ENCODE peak calls at places on chromosomes 3 and 15, in four cellular contexts. One of them, this sample, is unnamed. For H3K36me3, the result is how much of the 10 kb centered on the place peaks cover.

GRCh38 chr3:53744351-53744750 is 101.9 kb downstream of the CHDH start:
- DNase-seq in ovary: no peak
- DNase-seq in CD8-positive, alpha-beta memory T cell: no peak
- DNase-seq in tibial artery: no peak
- DNase-seq in this sample: peak

GRCh38 chr15:38069506-38069905 is 135.1 kb downstream of the TMCO5A start:
- DNase-seq in ovary: no peak
- DNase-seq in tibial artery: peak
- DNase-seq in CD8-positive, alpha-beta memory T cell: no peak
- DNase-seq in this sample: peak

GRCh38 chr3:38647217-38647970 is 2.1 kb downstream of the SCN5A start:
- DNase-seq in tibial artery: no peak
- DNase-seq in CD8-positive, alpha-beta memory T cell: no peak
- DNase-seq in ovary: no peak
- DNase-seq in this sample: no peak

GRCh38 chr3:56785499-56785898 is 16.2 kb downstream of the ARHGEF3 start:
- DNase-seq in ovary: no peak
- DNase-seq in CD8-positive, alpha-beta memory T cell: no peak
- DNase-seq in tibial artery: no peak
- DNase-seq in this sample: no peak

GRCh38 chr15:64246364-64247189 is 83.8 kb upstream of the PPIB start:
- DNase-seq in tibial artery: no peak
- DNase-seq in CD8-positive, alpha-beta memory T cell: no peak
- DNase-seq in ovary: no peak
- DNase-seq in this sample: peak

GRCh38 chr15:61644550-61644949 is 415.4 kb upstream of the RORA start:
- DNase-seq in ovary: no peak
- DNase-seq in tibial artery: no peak
- DNase-seq in CD8-positive, alpha-beta memory T cell: no peak
- DNase-seq in this sample: no peak

GRCh38 chr3:3065876-3066275 is 44.3 kb downstream of the IL5RA start:
- DNase-seq in tibial artery: no peak
- DNase-seq in ovary: no peak
- DNase-seq in CD8-positive, alpha-beta memory T cell: no peak
- DNase-seq in this sample: no peak

GRCh38 chr15:74179983-74180688 is 6.6 kb downstream of the ISLR start:
- DNase-seq in CD8-positive, alpha-beta memory T cell: no peak
- DNase-seq in ovary: no peak
- DNase-seq in tibial artery: peak
- DNase-seq in this sample: no peak

GRCh38 chr15:48928877-48929538 is 34.7 kb downstream of the SHC4 start:
- DNase-seq in ovary: no peak
- DNase-seq in tibial artery: no peak
- DNase-seq in CD8-positive, alpha-beta memory T cell: no peak
- DNase-seq in this sample: no peak

GRCh38 chr3:125045965-125046364 is 9.8 kb downstream of the HEG1 start:
- DNase-seq in tibial artery: no peak
- DNase-seq in ovary: no peak
- DNase-seq in CD8-positive, alpha-beta memory T cell: no peak
- DNase-seq in this sample: no peak

DNA sequence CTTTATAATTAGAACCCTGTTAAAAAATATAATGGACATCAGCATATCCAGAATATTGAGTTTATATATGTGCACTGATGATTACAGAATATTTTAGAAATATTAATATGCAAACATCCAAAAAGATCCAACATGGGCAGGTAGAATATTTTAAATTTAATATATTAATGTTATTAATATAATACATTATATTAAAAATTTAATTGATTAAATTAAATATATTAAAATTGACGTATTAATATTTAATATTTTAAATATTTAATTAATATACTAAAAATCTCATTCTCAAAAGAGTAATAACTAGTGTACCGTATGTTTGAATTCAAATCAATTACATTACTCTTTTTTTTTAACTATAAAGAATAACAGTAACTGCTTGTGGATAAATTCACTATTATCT is 73.8 kb upstream of the FURIN start:
- DNase-seq in ovary: no peak
- DNase-seq in tibial artery: no peak
- DNase-seq in CD8-positive, alpha-beta memory T cell: no peak
- DNase-seq in this sample: no peak
- H3K36me3 ChIP-seq in ovary: under half
- H3K36me3 ChIP-seq in tibial artery: under half
- H3K36me3 ChIP-seq in CD8-positive, alpha-beta memory T cell: under half
- H3K36me3 ChIP-seq in this sample: under half

GRCh38 chr3:183991403-183991802 is 26.3 kb downstream of the ABCC5 start:
- DNase-seq in tibial artery: no peak
- DNase-seq in CD8-positive, alpha-beta memory T cell: no peak
- DNase-seq in ovary: no peak
- DNase-seq in this sample: no peak
- H3K36me3 ChIP-seq in tibial artery: under half
- H3K36me3 ChIP-seq in CD8-positive, alpha-beta memory T cell: under half
- H3K36me3 ChIP-seq in ovary: under half
- H3K36me3 ChIP-seq in this sample: under half

GRCh38 chr15:34927726-34928125 is 41.8 kb downstream of the AQR start:
- DNase-seq in ovary: no peak
- DNase-seq in tibial artery: no peak
- DNase-seq in CD8-positive, alpha-beta memory T cell: no peak
- DNase-seq in this sample: no peak
- H3K36me3 ChIP-seq in ovary: under half
- H3K36me3 ChIP-seq in tibial artery: half or more
- H3K36me3 ChIP-seq in CD8-positive, alpha-beta memory T cell: under half
- H3K36me3 ChIP-seq in this sample: under half

GRCh38 chr3:9066141-9066540 is 102.9 kb upstream of the RAD18 start:
- DNase-seq in ovary: no peak
- DNase-seq in CD8-positive, alpha-beta memory T cell: no peak
- DNase-seq in tibial artery: no peak
- DNase-seq in this sample: no peak
- H3K36me3 ChIP-seq in ovary: under half
- H3K36me3 ChIP-seq in CD8-positive, alpha-beta memory T cell: under half
- H3K36me3 ChIP-seq in tibial artery: under half
- H3K36me3 ChIP-seq in this sample: under half

GRCh38 chr3:172752651-172753050 is 2.1 kb downstream of the ECT2 start:
- DNase-seq in tibial artery: no peak
- DNase-seq in ovary: no peak
- DNase-seq in CD8-positive, alpha-beta memory T cell: no peak
- DNase-seq in this sample: no peak
- H3K36me3 ChIP-seq in tibial artery: under half
- H3K36me3 ChIP-seq in ovary: under half
- H3K36me3 ChIP-seq in CD8-positive, alpha-beta memory T cell: under half
- H3K36me3 ChIP-seq in this sample: under half

GRCh38 chr3:73056365-73057150 is 4.9 kb upstream of the EBLN2 start:
- DNase-seq in ovary: no peak
- DNase-seq in tibial artery: no peak
- DNase-seq in CD8-positive, alpha-beta memory T cell: no peak
- DNase-seq in this sample: peak
- H3K36me3 ChIP-seq in ovary: under half
- H3K36me3 ChIP-seq in tibial artery: under half
- H3K36me3 ChIP-seq in CD8-positive, alpha-beta memory T cell: under half
- H3K36me3 ChIP-seq in this sample: under half

DNA sequence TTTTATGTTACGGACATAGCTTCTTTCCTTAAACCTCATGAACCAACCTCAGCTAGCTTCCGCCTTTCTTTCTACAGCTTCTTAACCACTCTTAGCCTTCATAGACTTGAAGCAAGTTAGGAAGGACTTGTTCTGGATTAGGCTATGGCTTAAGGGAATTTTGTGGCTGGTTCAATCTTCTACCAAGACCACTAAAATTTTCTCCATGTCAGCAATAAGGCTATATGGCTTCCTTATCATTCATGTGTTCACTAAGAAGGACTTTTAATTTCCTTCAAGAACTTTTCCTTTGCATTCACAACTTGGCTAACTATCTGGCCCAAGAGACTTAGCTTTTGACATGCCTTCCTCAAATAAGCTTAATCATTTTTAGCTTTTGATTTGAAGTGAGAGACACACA is 24.5 kb downstream of the CCPG1 start:
- DNase-seq in ovary: no peak
- DNase-seq in CD8-positive, alpha-beta memory T cell: no peak
- DNase-seq in tibial artery: no peak
- DNase-seq in this sample: no peak
- H3K36me3 ChIP-seq in ovary: under half
- H3K36me3 ChIP-seq in CD8-positive, alpha-beta memory T cell: under half
- H3K36me3 ChIP-seq in tibial artery: under half
- H3K36me3 ChIP-seq in this sample: under half

DNA sequence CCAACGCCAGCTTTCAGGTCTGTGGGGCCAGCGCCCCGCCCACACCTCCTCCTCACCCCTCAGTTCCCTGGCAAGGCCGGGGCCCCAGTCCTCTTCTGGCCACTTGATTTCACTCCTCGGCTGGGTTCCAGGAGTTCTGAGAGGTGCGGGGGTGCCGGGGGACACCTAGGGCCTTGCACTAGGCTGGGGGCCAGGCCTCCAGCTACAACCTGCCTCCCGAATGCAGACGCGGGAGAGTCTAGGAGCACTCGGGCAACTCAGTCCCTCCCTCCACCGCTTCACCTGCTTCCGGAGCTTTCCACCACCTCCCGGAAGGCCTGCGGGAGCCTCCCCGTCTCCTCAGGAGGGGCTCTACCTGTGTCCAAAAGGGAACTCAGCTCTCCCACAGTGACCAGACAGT is 35.6 kb downstream of the TNK2 start:
- DNase-seq in CD8-positive, alpha-beta memory T cell: no peak
- DNase-seq in tibial artery: no peak
- DNase-seq in ovary: no peak
- DNase-seq in this sample: no peak
- H3K36me3 ChIP-seq in CD8-positive, alpha-beta memory T cell: under half
- H3K36me3 ChIP-seq in tibial artery: under half
- H3K36me3 ChIP-seq in ovary: under half
- H3K36me3 ChIP-seq in this sample: under half

GRCh38 chr3:50645378-50645777 is 28.4 kb downstream of the MAPKAPK3 start:
- DNase-seq in tibial artery: no peak
- DNase-seq in ovary: no peak
- DNase-seq in CD8-positive, alpha-beta memory T cell: no peak
- DNase-seq in this sample: no peak

GRCh38 chr3:50639055-50639494 is 22.1 kb downstream of the MAPKAPK3 start:
- DNase-seq in tibial artery: no peak
- DNase-seq in ovary: no peak
- DNase-seq in CD8-positive, alpha-beta memory T cell: no peak
- DNase-seq in this sample: no peak

GRCh38 chr3:50644556-50644955 is 27.6 kb downstream of the MAPKAPK3 start:
- DNase-seq in tibial artery: no peak
- DNase-seq in CD8-positive, alpha-beta memory T cell: no peak
- DNase-seq in ovary: no peak
- DNase-seq in this sample: no peak

GRCh38 chr3:50637945-50638344 is 21.0 kb downstream of the MAPKAPK3 start:
- DNase-seq in tibial artery: no peak
- DNase-seq in ovary: no peak
- DNase-seq in CD8-positive, alpha-beta memory T cell: no peak
- DNase-seq in this sample: no peak

DNA sequence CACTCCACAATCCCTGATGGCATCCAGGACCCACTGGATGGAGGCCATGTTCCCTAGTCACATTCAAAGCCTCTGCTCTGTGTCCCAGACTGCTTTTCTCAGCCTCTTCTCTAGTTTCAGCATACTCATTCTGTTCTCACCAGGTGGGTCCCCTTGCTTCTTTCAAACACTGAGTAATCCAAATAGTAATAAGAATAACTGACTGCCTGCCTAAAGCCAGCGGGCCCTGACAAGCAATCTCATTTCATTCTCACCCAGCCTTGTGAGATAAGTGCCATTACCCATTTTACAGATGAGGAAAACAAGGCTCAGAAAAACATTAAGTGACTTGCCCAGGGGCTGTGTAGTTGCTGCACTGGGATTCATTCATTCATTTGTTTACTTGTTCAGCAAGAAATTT is 25.4 kb downstream of the MAPKAPK3 start:
- DNase-seq in ovary: no peak
- DNase-seq in tibial artery: no peak
- DNase-seq in CD8-positive, alpha-beta memory T cell: no peak
- DNase-seq in this sample: no peak
- H3K36me3 ChIP-seq in ovary: under half
- H3K36me3 ChIP-seq in tibial artery: under half
- H3K36me3 ChIP-seq in CD8-positive, alpha-beta memory T cell: under half
- H3K36me3 ChIP-seq in this sample: under half

GRCh38 chr3:39935261-39935660 is 125.9 kb downstream of the MYRIP start:
- DNase-seq in CD8-positive, alpha-beta memory T cell: no peak
- DNase-seq in ovary: no peak
- DNase-seq in tibial artery: no peak
- DNase-seq in this sample: no peak

GRCh38 chr3:39937315-39937714 is 127.9 kb downstream of the MYRIP start:
- DNase-seq in CD8-positive, alpha-beta memory T cell: no peak
- DNase-seq in ovary: no peak
- DNase-seq in tibial artery: no peak
- DNase-seq in this sample: no peak

GRCh38 chr3:39937874-39938273 is 128.5 kb downstream of the MYRIP start:
- DNase-seq in CD8-positive, alpha-beta memory T cell: no peak
- DNase-seq in ovary: no peak
- DNase-seq in tibial artery: no peak
- DNase-seq in this sample: no peak

GRCh38 chr3:39934696-39935095 is 125.3 kb downstream of the MYRIP start:
- DNase-seq in tibial artery: no peak
- DNase-seq in CD8-positive, alpha-beta memory T cell: no peak
- DNase-seq in ovary: no peak
- DNase-seq in this sample: no peak

GRCh38 chr3:39936848-39937247 is 127.4 kb downstream of the MYRIP start:
- DNase-seq in CD8-positive, alpha-beta memory T cell: no peak
- DNase-seq in tibial artery: no peak
- DNase-seq in ovary: no peak
- DNase-seq in this sample: no peak
- H3K36me3 ChIP-seq in CD8-positive, alpha-beta memory T cell: under half
- H3K36me3 ChIP-seq in tibial artery: under half
- H3K36me3 ChIP-seq in ovary: under half
- H3K36me3 ChIP-seq in this sample: under half

This sample was measured in hepatocyte.